ENCODE peak calls at places on chromosomes 6 and 20, in four cellular contexts. One of them, this sample, is unnamed.

GRCh38 chr6:112956696-112957525 is 609.8 kb downstream of the RFPL4B start:
- DNase-seq in lower lobe of right lung: no peak
- DNase-seq in transverse colon: no peak
- DNase-seq in neural progenitor cell: no peak
- DNase-seq in this sample: no peak

GRCh38 chr6:106422551-106422950 is 62.0 kb downstream of the CRYBG1 start:
- DNase-seq in lower lobe of right lung: no peak
- DNase-seq in transverse colon: no peak
- DNase-seq in neural progenitor cell: no peak
- DNase-seq in this sample: no peak

GRCh38 chr20:58130574-58130973 is 97.9 kb downstream of the ANKRD60 start:
- DNase-seq in lower lobe of right lung: no peak
- DNase-seq in transverse colon: no peak
- DNase-seq in neural progenitor cell: peak; percentile 55
- DNase-seq in this sample: no peak

GRCh38 chr6:17156112-17156921 is 54.5 kb downstream of the STMND1 start:
- DNase-seq in lower lobe of right lung: no peak
- DNase-seq in transverse colon: peak; percentile 76
- DNase-seq in neural progenitor cell: peak; percentile 86
- DNase-seq in this sample: no peak

GRCh38 chr20:41413169-41413568 is 46.6 kb upstream of the EMILIN3 start:
- DNase-seq in lower lobe of right lung: no peak
- DNase-seq in transverse colon: no peak
- DNase-seq in neural progenitor cell: no peak
- DNase-seq in this sample: no peak

GRCh38 chr6:164967102-164967501 is 342.3 kb downstream of the C6orf118 start:
- DNase-seq in lower lobe of right lung: no peak
- DNase-seq in transverse colon: no peak
- DNase-seq in neural progenitor cell: peak; percentile 7
- DNase-seq in this sample: no peak

GRCh38 chr6:167906899-167907298 is 80.2 kb downstream of the AFDN start:
- DNase-seq in lower lobe of right lung: peak; percentile 53
- DNase-seq in transverse colon: peak; percentile 74
- DNase-seq in neural progenitor cell: peak; percentile 37
- DNase-seq in this sample: no peak

GRCh38 chr6:112180095-112180820 is 74.1 kb downstream of the LAMA4 start:
- DNase-seq in lower lobe of right lung: no peak
- DNase-seq in transverse colon: peak; percentile 19
- DNase-seq in neural progenitor cell: peak; percentile 90
- DNase-seq in this sample: no peak

GRCh38 chr20:10805764-10806163 is 132.0 kb upstream of the JAG1 start:
- DNase-seq in lower lobe of right lung: no peak
- DNase-seq in transverse colon: no peak
- DNase-seq in neural progenitor cell: peak; percentile 10
- DNase-seq in this sample: no peak

GRCh38 chr20:53068241-53068640 is 96.1 kb downstream of the TSHZ2 start:
- DNase-seq in lower lobe of right lung: no peak
- DNase-seq in transverse colon: no peak
- DNase-seq in neural progenitor cell: no peak
- DNase-seq in this sample: no peak

GRCh38 chr6:85394853-85395538 is 54.9 kb upstream of the NT5E start:
- DNase-seq in lower lobe of right lung: no peak
- DNase-seq in transverse colon: no peak
- DNase-seq in neural progenitor cell: no peak
- DNase-seq in this sample: no peak

GRCh38 chr20:14525439-14525838 is 188.0 kb upstream of the FLRT3 start:
- DNase-seq in lower lobe of right lung: no peak
- DNase-seq in transverse colon: no peak
- DNase-seq in neural progenitor cell: no peak
- DNase-seq in this sample: no peak

GRCh38 chr6:14123331-14124105 is 5.9 kb downstream of the CD83 start:
- DNase-seq in lower lobe of right lung: no peak
- DNase-seq in transverse colon: no peak
- DNase-seq in neural progenitor cell: no peak
- DNase-seq in this sample: no peak

GRCh38 chr6:3226422-3227362 is 761 bp downstream of the TUBB2B start:
- DNase-seq in lower lobe of right lung: no peak
- DNase-seq in transverse colon: no peak
- DNase-seq in neural progenitor cell: peak; percentile 91
- DNase-seq in this sample: no peak

GRCh38 chr6:126873351-126873750 is 245.1 kb upstream of the RSPO3 start:
- DNase-seq in lower lobe of right lung: no peak
- DNase-seq in transverse colon: no peak
- DNase-seq in neural progenitor cell: no peak
- DNase-seq in this sample: no peak

DNA sequence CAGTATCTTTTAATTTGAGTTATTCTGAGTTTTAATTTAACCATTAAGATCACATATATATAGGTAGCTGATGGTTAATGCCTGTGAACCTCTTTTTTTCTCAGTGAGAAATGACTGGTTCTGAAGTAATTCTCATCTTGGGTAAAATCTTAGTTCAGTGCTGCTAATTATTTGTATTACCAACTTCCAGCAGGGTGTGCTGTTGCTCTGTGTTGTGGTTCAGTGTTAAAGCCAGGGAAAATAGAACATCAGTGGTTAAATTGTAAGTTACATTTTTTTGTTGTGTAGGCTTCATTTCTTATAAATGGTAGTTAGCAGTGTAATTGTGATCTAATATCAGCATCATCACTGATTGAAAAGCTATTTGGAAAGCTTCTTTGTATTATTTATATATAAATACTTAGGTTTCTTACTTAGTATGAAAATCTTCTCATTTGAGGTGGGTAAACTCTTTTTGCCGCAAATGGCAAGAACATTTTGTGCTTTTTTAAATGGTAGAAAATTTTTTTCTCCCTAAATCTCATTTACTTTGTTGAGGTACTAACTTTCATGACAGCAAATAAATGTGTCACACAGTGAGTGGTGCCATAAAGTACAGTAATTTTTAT is 43.7 kb downstream of the CDC5L start:
- DNase-seq in lower lobe of right lung: no peak
- DNase-seq in transverse colon: peak; percentile 41
- DNase-seq in neural progenitor cell: peak; percentile 56
- DNase-seq in this sample: no peak
- H3K27ac ChIP-seq in lower lobe of right lung: no peak overlapping the region
- H3K27ac ChIP-seq in transverse colon: peak overlapping the region; percentile 59
- H3K27ac ChIP-seq in neural progenitor cell: no peak overlapping the region
- H3K27ac ChIP-seq in this sample: no peak overlapping the region

GRCh38 chr20:3811421-3812258 is 8.7 kb upstream of the AP5S1 start:
- DNase-seq in lower lobe of right lung: peak; percentile 98
- DNase-seq in transverse colon: peak; percentile 98
- DNase-seq in neural progenitor cell: no peak
- DNase-seq in this sample: peak; percentile 72
- H3K27ac ChIP-seq in lower lobe of right lung: peak overlapping the region; percentile 89
- H3K27ac ChIP-seq in transverse colon: peak overlapping the region; percentile 97
- H3K27ac ChIP-seq in neural progenitor cell: no peak overlapping the region
- H3K27ac ChIP-seq in this sample: peak overlapping the region; percentile 78

DNA sequence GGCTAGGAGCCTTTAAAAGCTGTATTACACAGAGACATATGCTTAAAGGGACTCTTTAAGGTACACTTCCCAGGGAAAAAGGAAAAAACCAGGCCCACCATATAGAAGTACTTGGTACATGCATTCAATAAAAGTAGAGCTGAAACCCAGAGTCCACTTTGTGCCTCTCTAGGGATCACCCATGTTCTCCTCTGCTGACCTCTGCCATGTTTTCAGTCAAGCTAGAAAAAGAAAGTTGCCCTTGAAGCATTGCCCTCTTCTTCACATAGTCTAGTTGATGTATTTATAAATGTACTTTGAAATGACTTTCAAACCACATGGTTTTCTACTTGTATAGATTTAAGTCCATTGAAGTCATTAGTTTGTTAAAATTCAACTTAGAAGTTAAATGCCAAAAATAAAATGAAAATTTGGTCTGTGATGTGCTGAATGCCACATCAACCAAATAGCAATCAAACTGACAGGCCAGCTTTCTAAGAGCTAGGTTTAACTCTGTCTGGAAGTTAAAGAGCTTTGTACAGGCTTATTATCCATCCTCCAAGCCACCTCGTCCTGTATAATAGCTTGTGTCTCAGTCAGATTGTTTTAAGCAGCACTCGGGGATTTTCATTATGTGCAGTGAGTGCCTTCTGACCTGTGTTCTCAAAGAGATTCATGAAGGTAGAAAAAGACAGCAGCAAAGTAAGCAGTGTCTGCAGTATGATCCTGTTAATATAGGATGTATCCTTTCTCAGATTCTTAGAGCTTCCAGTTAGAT is 238.6 kb upstream of the PLN start:
- DNase-seq in lower lobe of right lung: no peak
- DNase-seq in transverse colon: no peak
- DNase-seq in neural progenitor cell: peak; percentile 33
- DNase-seq in this sample: no peak
- H3K27ac ChIP-seq in lower lobe of right lung: no peak overlapping the region
- H3K27ac ChIP-seq in transverse colon: no peak overlapping the region
- H3K27ac ChIP-seq in neural progenitor cell: no peak overlapping the region
- H3K27ac ChIP-seq in this sample: no peak overlapping the region

GRCh38 chr6:35735452-35735851 is 1.4 kb upstream of the ARMC12 start:
- DNase-seq in lower lobe of right lung: no peak
- DNase-seq in transverse colon: peak; percentile 55
- DNase-seq in neural progenitor cell: no peak
- DNase-seq in this sample: no peak
- H3K27ac ChIP-seq in lower lobe of right lung: no peak overlapping the region
- H3K27ac ChIP-seq in transverse colon: no peak overlapping the region
- H3K27ac ChIP-seq in neural progenitor cell: no peak overlapping the region
- H3K27ac ChIP-seq in this sample: peak overlapping the region; percentile 100

This sample was measured in esophagus squamous epithelium.